ENCODE peak calls at places on chromosomes 2 and 18, in nine cellular contexts. One of them, this sample, is unnamed. For H3K4me1, the result is how much of the 10 kb centered on the place peaks cover.

GRCh38 chr2:42342061-42342794 is 18.8 kb downstream of the COX7A2L start:
- DNase-seq in pancreas: no peak
- DNase-seq in adrenal gland: peak
- DNase-seq in body of pancreas: peak
- DNase-seq in heart right ventricle: no peak
- DNase-seq in H9: peak
- DNase-seq in left ventricle myocardium inferior: peak
- DNase-seq in neural progenitor cell: no peak
- DNase-seq in tibial artery: peak
- DNase-seq in this sample: no peak

GRCh38 chr18:60732146-60732545 is 359.6 kb upstream of the MC4R start:
- DNase-seq in neural progenitor cell: no peak
- DNase-seq in tibial artery: no peak
- DNase-seq in pancreas: no peak
- DNase-seq in H9: no peak
- DNase-seq in left ventricle myocardium inferior: no peak
- DNase-seq in body of pancreas: no peak
- DNase-seq in adrenal gland: no peak
- DNase-seq in heart right ventricle: no peak
- DNase-seq in this sample: no peak

GRCh38 chr2:41496908-41497307 is 550.9 kb upstream of the PKDCC start:
- DNase-seq in pancreas: no peak
- DNase-seq in body of pancreas: no peak
- DNase-seq in neural progenitor cell: no peak
- DNase-seq in tibial artery: no peak
- DNase-seq in H9: no peak
- DNase-seq in heart right ventricle: no peak
- DNase-seq in left ventricle myocardium inferior: no peak
- DNase-seq in adrenal gland: no peak
- DNase-seq in this sample: no peak

GRCh38 chr18:7196421-7196820 is 34.5 kb upstream of the LRRC30 start:
- DNase-seq in neural progenitor cell: no peak
- DNase-seq in left ventricle myocardium inferior: no peak
- DNase-seq in heart right ventricle: no peak
- DNase-seq in pancreas: no peak
- DNase-seq in body of pancreas: no peak
- DNase-seq in adrenal gland: no peak
- DNase-seq in tibial artery: no peak
- DNase-seq in H9: peak
- DNase-seq in this sample: no peak

GRCh38 chr2:109350526-109350925 is 221.5 kb downstream of the SH3RF3 start:
- DNase-seq in heart right ventricle: no peak
- DNase-seq in neural progenitor cell: no peak
- DNase-seq in left ventricle myocardium inferior: no peak
- DNase-seq in pancreas: no peak
- DNase-seq in tibial artery: no peak
- DNase-seq in adrenal gland: no peak
- DNase-seq in H9: no peak
- DNase-seq in body of pancreas: no peak
- DNase-seq in this sample: no peak

GRCh38 chr18:61963705-61964104 is 70.9 kb upstream of the RNF152 start:
- DNase-seq in heart right ventricle: no peak
- DNase-seq in adrenal gland: no peak
- DNase-seq in neural progenitor cell: no peak
- DNase-seq in pancreas: no peak
- DNase-seq in left ventricle myocardium inferior: no peak
- DNase-seq in H9: no peak
- DNase-seq in tibial artery: no peak
- DNase-seq in body of pancreas: no peak
- DNase-seq in this sample: no peak

GRCh38 chr2:171132086-171132485 is 28.6 kb downstream of the TLK1 start:
- DNase-seq in body of pancreas: no peak
- DNase-seq in adrenal gland: no peak
- DNase-seq in pancreas: no peak
- DNase-seq in neural progenitor cell: no peak
- DNase-seq in H9: no peak
- DNase-seq in left ventricle myocardium inferior: no peak
- DNase-seq in tibial artery: no peak
- DNase-seq in heart right ventricle: no peak
- DNase-seq in this sample: no peak

GRCh38 chr18:36809590-36810381 is 19.0 kb downstream of the TPGS2 start:
- DNase-seq in tibial artery: peak
- DNase-seq in neural progenitor cell: peak
- DNase-seq in H9: peak
- DNase-seq in body of pancreas: peak
- DNase-seq in left ventricle myocardium inferior: no peak
- DNase-seq in heart right ventricle: no peak
- DNase-seq in adrenal gland: peak
- DNase-seq in pancreas: no peak
- DNase-seq in this sample: no peak

GRCh38 chr2:188132385-188132784 is 159.3 kb upstream of the GULP1 start:
- DNase-seq in adrenal gland: no peak
- DNase-seq in tibial artery: no peak
- DNase-seq in left ventricle myocardium inferior: peak
- DNase-seq in H9: no peak
- DNase-seq in heart right ventricle: peak
- DNase-seq in body of pancreas: peak
- DNase-seq in neural progenitor cell: no peak
- DNase-seq in pancreas: no peak
- DNase-seq in this sample: peak

GRCh38 chr2:75146221-75146902 is 53.0 kb downstream of the TACR1 start:
- DNase-seq in left ventricle myocardium inferior: no peak
- DNase-seq in adrenal gland: no peak
- DNase-seq in pancreas: no peak
- DNase-seq in heart right ventricle: no peak
- DNase-seq in tibial artery: no peak
- DNase-seq in neural progenitor cell: peak
- DNase-seq in body of pancreas: no peak
- DNase-seq in H9: no peak
- DNase-seq in this sample: no peak

GRCh38 chr2:48562281-48562680 is 32.3 kb downstream of the STON1 start:
- DNase-seq in left ventricle myocardium inferior: no peak
- DNase-seq in heart right ventricle: no peak
- DNase-seq in tibial artery: no peak
- DNase-seq in pancreas: no peak
- DNase-seq in adrenal gland: no peak
- DNase-seq in H9: no peak
- DNase-seq in neural progenitor cell: no peak
- DNase-seq in body of pancreas: no peak
- DNase-seq in this sample: no peak

GRCh38 chr2:5596848-5597247 is 95.3 kb upstream of the SOX11 start:
- DNase-seq in body of pancreas: no peak
- DNase-seq in tibial artery: no peak
- DNase-seq in pancreas: no peak
- DNase-seq in heart right ventricle: no peak
- DNase-seq in adrenal gland: no peak
- DNase-seq in neural progenitor cell: no peak
- DNase-seq in H9: no peak
- DNase-seq in left ventricle myocardium inferior: no peak
- DNase-seq in this sample: no peak

GRCh38 chr2:65514555-65515195 is 82.3 kb upstream of the SPRED2 start:
- DNase-seq in left ventricle myocardium inferior: no peak
- DNase-seq in H9: no peak
- DNase-seq in pancreas: no peak
- DNase-seq in body of pancreas: no peak
- DNase-seq in adrenal gland: no peak
- DNase-seq in neural progenitor cell: no peak
- DNase-seq in heart right ventricle: no peak
- DNase-seq in tibial artery: no peak
- DNase-seq in this sample: no peak

GRCh38 chr2:155708052-155708451 is 624.5 kb downstream of the NR4A2 start:
- DNase-seq in adrenal gland: no peak
- DNase-seq in pancreas: no peak
- DNase-seq in tibial artery: no peak
- DNase-seq in neural progenitor cell: no peak
- DNase-seq in body of pancreas: no peak
- DNase-seq in left ventricle myocardium inferior: no peak
- DNase-seq in H9: no peak
- DNase-seq in heart right ventricle: no peak
- DNase-seq in this sample: no peak

GRCh38 chr2:240510513-240511210 is 47.1 kb downstream of the ANKMY1 start:
- DNase-seq in left ventricle myocardium inferior: no peak
- DNase-seq in body of pancreas: no peak
- DNase-seq in neural progenitor cell: no peak
- DNase-seq in tibial artery: no peak
- DNase-seq in adrenal gland: no peak
- DNase-seq in heart right ventricle: no peak
- DNase-seq in H9: no peak
- DNase-seq in pancreas: no peak
- DNase-seq in this sample: peak

GRCh38 chr2:102664439-102665042 is 45.2 kb downstream of the SLC9A2 start:
- DNase-seq in heart right ventricle: no peak
- DNase-seq in pancreas: no peak
- DNase-seq in tibial artery: no peak
- DNase-seq in H9: no peak
- DNase-seq in body of pancreas: no peak
- DNase-seq in adrenal gland: no peak
- DNase-seq in neural progenitor cell: no peak
- DNase-seq in left ventricle myocardium inferior: no peak
- DNase-seq in this sample: no peak

GRCh38 chr2:222884114-222884764 is 23.4 kb downstream of the ACSL3 start:
- DNase-seq in left ventricle myocardium inferior: no peak
- DNase-seq in pancreas: no peak
- DNase-seq in heart right ventricle: no peak
- DNase-seq in neural progenitor cell: no peak
- DNase-seq in body of pancreas: no peak
- DNase-seq in tibial artery: no peak
- DNase-seq in H9: no peak
- DNase-seq in adrenal gland: no peak
- DNase-seq in this sample: no peak

GRCh38 chr2:133959066-133959465 is 294.8 kb upstream of the MGAT5 start:
- DNase-seq in left ventricle myocardium inferior: no peak
- DNase-seq in H9: no peak
- DNase-seq in adrenal gland: no peak
- DNase-seq in heart right ventricle: no peak
- DNase-seq in tibial artery: no peak
- DNase-seq in body of pancreas: no peak
- DNase-seq in neural progenitor cell: no peak
- DNase-seq in pancreas: no peak
- DNase-seq in this sample: no peak
- TF ChIP-seq CTCF in left ventricle myocardium inferior: no peak
- TF ChIP-seq CTCF in H9: no peak
- TF ChIP-seq CTCF in adrenal gland: no peak
- TF ChIP-seq CTCF in heart right ventricle: no peak
- TF ChIP-seq CTCF in tibial artery: no peak
- TF ChIP-seq CTCF in body of pancreas: no peak
- TF ChIP-seq CTCF in neural progenitor cell: no peak
- TF ChIP-seq CTCF in pancreas: no peak
- TF ChIP-seq CTCF in this sample: no peak

DNA sequence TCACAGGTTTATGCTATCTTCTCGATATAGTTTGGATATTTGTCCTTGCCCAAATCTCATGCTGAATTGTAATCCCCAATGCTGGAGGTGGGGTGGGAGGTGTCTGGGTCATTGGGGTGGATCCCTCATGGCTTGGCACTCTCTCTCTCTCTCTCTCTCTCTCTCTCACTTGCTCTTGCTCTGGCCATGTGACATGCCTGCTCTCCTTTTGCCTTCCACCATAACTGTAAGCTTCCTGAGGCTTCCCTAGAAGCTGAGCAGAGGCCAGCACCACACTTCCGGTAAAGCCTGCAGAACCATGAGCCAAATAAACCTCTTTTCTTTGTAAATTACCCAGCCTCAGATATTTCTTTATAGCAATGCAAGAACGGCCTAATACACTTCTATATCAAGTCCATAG is 41.3 kb upstream of the PGAP1 start:
- DNase-seq in body of pancreas: no peak
- DNase-seq in H9: no peak
- DNase-seq in tibial artery: no peak
- DNase-seq in adrenal gland: no peak
- DNase-seq in pancreas: no peak
- DNase-seq in left ventricle myocardium inferior: no peak
- DNase-seq in neural progenitor cell: no peak
- DNase-seq in heart right ventricle: no peak
- DNase-seq in this sample: no peak
- H3K27ac ChIP-seq in body of pancreas: no peak
- H3K27ac ChIP-seq in H9: no peak
- H3K27ac ChIP-seq in tibial artery: no peak
- H3K27ac ChIP-seq in adrenal gland: no peak
- H3K27ac ChIP-seq in pancreas: no peak
- H3K27ac ChIP-seq in left ventricle myocardium inferior: no peak
- H3K27ac ChIP-seq in neural progenitor cell: no peak
- H3K27ac ChIP-seq in heart right ventricle: no peak
- H3K27ac ChIP-seq in this sample: no peak

DNA sequence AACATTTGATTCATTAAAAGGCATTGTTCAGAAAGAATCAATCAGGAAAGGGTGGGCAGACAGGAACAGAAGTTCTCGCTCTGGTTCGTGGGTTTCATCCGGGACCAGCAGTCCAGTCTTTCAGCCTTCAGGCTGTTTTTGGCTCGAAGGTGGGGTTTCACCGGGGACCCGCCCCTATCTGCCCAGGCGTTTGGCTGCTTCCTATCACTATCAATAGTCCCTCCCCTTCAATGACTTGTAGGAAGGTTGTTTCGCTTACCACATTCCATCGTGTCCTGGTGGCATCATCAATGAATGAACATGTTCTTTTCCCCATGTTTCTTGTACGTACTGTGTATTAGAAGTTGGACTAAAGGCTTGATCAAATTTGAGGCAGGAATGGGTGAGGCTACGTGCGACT is 130.3 kb downstream of the NEDD4L start:
- DNase-seq in H9: peak
- DNase-seq in tibial artery: no peak
- DNase-seq in body of pancreas: no peak
- DNase-seq in adrenal gland: no peak
- DNase-seq in left ventricle myocardium inferior: no peak
- DNase-seq in neural progenitor cell: no peak
- DNase-seq in heart right ventricle: no peak
- DNase-seq in pancreas: no peak
- DNase-seq in this sample: no peak
- H3K4me1 ChIP-seq in H9: under half
- H3K4me1 ChIP-seq in tibial artery: under half
- H3K4me1 ChIP-seq in body of pancreas: under half
- H3K4me1 ChIP-seq in adrenal gland: under half
- H3K4me1 ChIP-seq in left ventricle myocardium inferior: under half
- H3K4me1 ChIP-seq in neural progenitor cell: under half
- H3K4me1 ChIP-seq in heart right ventricle: under half
- H3K4me1 ChIP-seq in pancreas: under half
- H3K4me1 ChIP-seq in this sample: under half

GRCh38 chr18:3514312-3515216 is 64.6 kb downstream of the TGIF1 start:
- DNase-seq in adrenal gland: no peak
- DNase-seq in neural progenitor cell: no peak
- DNase-seq in H9: no peak
- DNase-seq in pancreas: no peak
- DNase-seq in body of pancreas: no peak
- DNase-seq in heart right ventricle: no peak
- DNase-seq in left ventricle myocardium inferior: no peak
- DNase-seq in tibial artery: no peak
- DNase-seq in this sample: no peak

GRCh38 chr18:3525870-3526420 is 76.0 kb downstream of the TGIF1 start:
- DNase-seq in H9: no peak
- DNase-seq in left ventricle myocardium inferior: no peak
- DNase-seq in adrenal gland: no peak
- DNase-seq in tibial artery: no peak
- DNase-seq in heart right ventricle: no peak
- DNase-seq in neural progenitor cell: no peak
- DNase-seq in body of pancreas: no peak
- DNase-seq in pancreas: no peak
- DNase-seq in this sample: no peak

GRCh38 chr18:3524706-3525105 is 74.7 kb downstream of the TGIF1 start:
- DNase-seq in heart right ventricle: no peak
- DNase-seq in left ventricle myocardium inferior: no peak
- DNase-seq in pancreas: no peak
- DNase-seq in body of pancreas: no peak
- DNase-seq in H9: no peak
- DNase-seq in tibial artery: no peak
- DNase-seq in neural progenitor cell: no peak
- DNase-seq in adrenal gland: no peak
- DNase-seq in this sample: no peak

GRCh38 chr18:3520230-3521085 is 70.5 kb downstream of the TGIF1 start:
- DNase-seq in H9: no peak
- DNase-seq in adrenal gland: no peak
- DNase-seq in heart right ventricle: no peak
- DNase-seq in pancreas: no peak
- DNase-seq in left ventricle myocardium inferior: no peak
- DNase-seq in neural progenitor cell: no peak
- DNase-seq in tibial artery: no peak
- DNase-seq in body of pancreas: no peak
- DNase-seq in this sample: no peak
- TF ChIP-seq CTCF in H9: no peak
- TF ChIP-seq CTCF in adrenal gland: no peak
- TF ChIP-seq CTCF in heart right ventricle: no peak
- TF ChIP-seq CTCF in pancreas: no peak
- TF ChIP-seq CTCF in left ventricle myocardium inferior: no peak
- TF ChIP-seq CTCF in neural progenitor cell: no peak
- TF ChIP-seq CTCF in tibial artery: no peak
- TF ChIP-seq CTCF in body of pancreas: no peak
- TF ChIP-seq CTCF in this sample: no peak

This sample was measured in right lobe of liver.